ENCODE peak calls at places on chromosomes 2 and 18, in nine cellular contexts. A is NCI-H510A treated with DMSO at 0.1 percent for 48 hours; Y is CD4-positive, alpha-beta T cell; P is right lobe of liver; D is fibroblast of lung; J is activated CD4-positive, alpha-beta T cell treated with anti-CD3 and anti-CD28 coated beads for 48 hours; L is HCEC 1CT; V is non-pigmented ciliary epithelial cell; K is hippocampal formation. M is an unnamed sample.

GRCh38 chr2:143581989-143582719 is 452.9 kb downstream of the ARHGAP15 start:
- DNase-seq in A (peak), Y (no peak), P (no peak), D (no peak), J (no peak), L (no peak), V (no peak), K (peak), M (no peak)

GRCh38 chr18:38077219-38077618 is 511.6 kb upstream of the CELF4 start:
- DNase-seq in A (no peak), Y (no peak), P (no peak), D (no peak), J (no peak), L (no peak), V (no peak), K (no peak), M (no peak)

GRCh38 chr18:10526211-10526949 is 553 bp downstream of the NAPG start:
- DNase-seq in A (no peak), Y (peak), P (peak), D (peak), J (peak), L (peak), V (no peak), K (no peak), M (no peak)

GRCh38 chr2:197946562-197946961 is 142.2 kb downstream of the PLCL1 start:
- DNase-seq in A (no peak), Y (no peak), P (no peak), D (peak), J (no peak), L (no peak), V (no peak), K (no peak), M (no peak)

GRCh38 chr2:8631465-8632005 is 50.3 kb upstream of the ID2 start:
- DNase-seq in A (no peak), Y (no peak), P (no peak), D (no peak), J (no peak), L (no peak), V (no peak), K (no peak), M (no peak)

GRCh38 chr2:219446689-219447088 is 12.0 kb downstream of the SPEG start:
- DNase-seq in A (no peak), Y (no peak), P (no peak), D (no peak), J (no peak), L (no peak), V (no peak), K (no peak), M (no peak)

GRCh38 chr18:64713284-64713683 is 564.4 kb upstream of the LINC00305 start:
- DNase-seq in A (peak), Y (no peak), P (no peak), D (no peak), J (no peak), L (no peak), V (no peak), K (no peak), M (peak)

GRCh38 chr2:213545964-213546363 is 261.7 kb downstream of the SPAG16 start:
- DNase-seq in A (peak), Y (no peak), P (no peak), D (no peak), J (no peak), L (no peak), V (no peak), K (no peak), M (no peak)

GRCh38 chr2:9135804-9136558 is 70.6 kb upstream of the ASAP2 start:
- DNase-seq in A (no peak), Y (no peak), P (no peak), D (peak), J (no peak), L (no peak), V (no peak), K (no peak), M (no peak)

GRCh38 chr18:25289040-25289631 is 62.8 kb downstream of the ZNF521 start:
- DNase-seq in A (no peak), Y (no peak), P (no peak), D (peak), J (no peak), L (peak), V (peak), K (no peak), M (no peak)

GRCh38 chr2:162828545-162828944 is 10.0 kb downstream of the KCNH7 start:
- DNase-seq in A (no peak), Y (no peak), P (no peak), D (no peak), J (no peak), L (no peak), V (no peak), K (no peak), M (no peak)

GRCh38 chr18:37987901-37988300 is 422.3 kb upstream of the CELF4 start:
- DNase-seq in A (peak), Y (no peak), P (no peak), D (no peak), J (no peak), L (no peak), V (no peak), K (no peak), M (no peak)

GRCh38 chr2:180601016-180601415 is 379.4 kb upstream of the UBE2E3 start:
- DNase-seq in A (no peak), Y (no peak), P (no peak), D (no peak), J (no peak), L (no peak), V (no peak), K (no peak), M (no peak)

GRCh38 chr2:207071820-207072219 is 93.9 kb downstream of the KLF7 start:
- DNase-seq in A (no peak), Y (no peak), P (no peak), D (no peak), J (no peak), L (no peak), V (no peak), K (no peak), M (peak)

GRCh38 chr18:40692871-40693270 is 1262.2 kb upstream of the PIK3C3 start:
- DNase-seq in A (no peak), Y (no peak), P (no peak), D (peak), J (no peak), L (no peak), V (peak), K (no peak), M (no peak)

GRCh38 chr2:232571026-232571474 is 20.6 kb downstream of the EIF4E2 start:
- DNase-seq in A (no peak), Y (no peak), P (no peak), D (no peak), J (no peak), L (no peak), V (no peak), K (no peak), M (no peak)

M was measured in memory B cell.